ENCODE peak calls at places on chromosomes 6 and 20, in eight cellular contexts. N is neuronal stem cell; Z is suprapubic skin; M is CD4-positive, alpha-beta T cell; K is breast epithelium; S is RWPE2; W is MM.1S; L is lower lobe of right lung. Y is an unnamed sample. For H3K9me3, the result is how much of the 10 kb centered on the place peaks cover.

GRCh38 chr6:121932071-121933009 is 467.1 kb upstream of the HSF2 start:
- DNase-seq in N (peak), Z (peak), M (no peak), K (no peak), S (no peak), W (no peak), L (peak), Y (no peak)

GRCh38 chr20:37457928-37458327 is 63.1 kb upstream of the NNAT start:
- DNase-seq in N (no peak), Z (no peak), M (no peak), K (no peak), S (peak), W (no peak), L (no peak), Y (no peak)

GRCh38 chr20:18176318-18176785 is 38.7 kb downstream of the KAT14 start:
- DNase-seq in N (no peak), Z (no peak), M (no peak), K (no peak), S (no peak), W (no peak), L (no peak), Y (no peak)

GRCh38 chr6:14968056-14968643 is 277.7 kb upstream of the JARID2 start:
- DNase-seq in N (no peak), Z (no peak), M (no peak), K (no peak), S (no peak), W (no peak), L (no peak), Y (no peak)

GRCh38 chr6:56046576-56046975 is 171.2 kb upstream of the BMP5 start:
- DNase-seq in N (no peak), Z (no peak), M (no peak), K (peak), S (no peak), W (no peak), L (peak), Y (no peak)

GRCh38 chr6:2958331-2958711 is 13.0 kb downstream of the SERPINB6 start:
- DNase-seq in N (no peak), Z (no peak), M (no peak), K (no peak), S (no peak), W (no peak), L (peak), Y (no peak)

GRCh38 chr20:62136283-62137091 is 6.7 kb downstream of the PSMA7 start:
- DNase-seq in N (no peak), Z (no peak), M (peak), K (peak), S (no peak), W (peak), L (peak), Y (peak)

GRCh38 chr6:75199856-75200255 is 6.0 kb downstream of the COL12A1 start:
- DNase-seq in N (no peak), Z (no peak), M (no peak), K (no peak), S (no peak), W (no peak), L (no peak), Y (no peak)

GRCh38 chr6:74368746-74369145 is 672.7 kb downstream of the CD109 start:
- DNase-seq in N (no peak), Z (no peak), M (no peak), K (no peak), S (no peak), W (no peak), L (no peak), Y (no peak)

GRCh38 chr6:43013020-43013842 is 515 bp downstream of the MEA1 start:
- DNase-seq in N (no peak), Z (no peak), M (no peak), K (no peak), S (no peak), W (no peak), L (no peak), Y (no peak)

GRCh38 chr6:106557837-106558236 is 71.5 kb downstream of the RTN4IP1 start:
- DNase-seq in N (no peak), Z (no peak), M (no peak), K (no peak), S (no peak), W (no peak), L (no peak), Y (no peak)

GRCh38 chr6:28737750-28738395 is 185.9 kb downstream of the TRIM27 start:
- DNase-seq in N (no peak), Z (no peak), M (no peak), K (no peak), S (no peak), W (no peak), L (no peak), Y (no peak)
- H3K9me3 ChIP-seq in N (under half), Z (under half), M (half or more), K (under half), S (under half), W (under half), L (under half), Y (under half)

GRCh38 chr20:44835661-44836221 is 25.4 kb upstream of the RIMS4 start:
- DNase-seq in N (no peak), Z (no peak), M (no peak), K (no peak), S (no peak), W (no peak), L (no peak), Y (no peak)
- H3K9me3 ChIP-seq in N (under half), Z (under half), M (under half), K (under half), S (under half), W (under half), L (under half), Y (under half)

GRCh38 chr6:169417101-169417500 is 163.5 kb upstream of the THBS2 start:
- DNase-seq in N (no peak), Z (no peak), M (no peak), K (no peak), S (no peak), W (no peak), L (no peak), Y (no peak)
- H3K9me3 ChIP-seq in N (under half), Z (under half), M (under half), K (under half), S (under half), W (under half), L (under half), Y (under half)

DNA sequence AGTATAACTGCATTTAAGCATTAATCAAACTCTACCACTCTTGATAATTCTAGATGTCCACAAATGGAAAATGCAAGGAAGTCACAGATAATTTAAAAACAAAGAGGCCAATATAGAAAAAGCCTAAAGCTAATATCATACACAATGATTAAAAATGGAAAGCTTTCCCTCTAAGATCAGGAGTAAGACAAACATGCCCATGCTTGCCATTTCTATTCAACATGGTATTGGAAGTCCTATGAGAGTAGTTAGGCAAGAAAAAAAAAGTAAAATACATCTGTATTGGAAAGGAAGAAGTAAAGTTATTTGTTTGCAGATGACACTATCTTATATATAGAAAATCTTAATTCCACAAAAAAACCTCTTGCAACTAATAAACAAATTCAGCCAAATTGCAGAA is 164.6 kb upstream of the FERMT1 start:
- DNase-seq in N (no peak), Z (no peak), M (no peak), K (no peak), S (no peak), W (no peak), L (no peak), Y (no peak)
- H3K9me3 ChIP-seq in N (under half), Z (under half), M (under half), K (under half), S (under half), W (under half), L (under half), Y (under half)

DNA sequence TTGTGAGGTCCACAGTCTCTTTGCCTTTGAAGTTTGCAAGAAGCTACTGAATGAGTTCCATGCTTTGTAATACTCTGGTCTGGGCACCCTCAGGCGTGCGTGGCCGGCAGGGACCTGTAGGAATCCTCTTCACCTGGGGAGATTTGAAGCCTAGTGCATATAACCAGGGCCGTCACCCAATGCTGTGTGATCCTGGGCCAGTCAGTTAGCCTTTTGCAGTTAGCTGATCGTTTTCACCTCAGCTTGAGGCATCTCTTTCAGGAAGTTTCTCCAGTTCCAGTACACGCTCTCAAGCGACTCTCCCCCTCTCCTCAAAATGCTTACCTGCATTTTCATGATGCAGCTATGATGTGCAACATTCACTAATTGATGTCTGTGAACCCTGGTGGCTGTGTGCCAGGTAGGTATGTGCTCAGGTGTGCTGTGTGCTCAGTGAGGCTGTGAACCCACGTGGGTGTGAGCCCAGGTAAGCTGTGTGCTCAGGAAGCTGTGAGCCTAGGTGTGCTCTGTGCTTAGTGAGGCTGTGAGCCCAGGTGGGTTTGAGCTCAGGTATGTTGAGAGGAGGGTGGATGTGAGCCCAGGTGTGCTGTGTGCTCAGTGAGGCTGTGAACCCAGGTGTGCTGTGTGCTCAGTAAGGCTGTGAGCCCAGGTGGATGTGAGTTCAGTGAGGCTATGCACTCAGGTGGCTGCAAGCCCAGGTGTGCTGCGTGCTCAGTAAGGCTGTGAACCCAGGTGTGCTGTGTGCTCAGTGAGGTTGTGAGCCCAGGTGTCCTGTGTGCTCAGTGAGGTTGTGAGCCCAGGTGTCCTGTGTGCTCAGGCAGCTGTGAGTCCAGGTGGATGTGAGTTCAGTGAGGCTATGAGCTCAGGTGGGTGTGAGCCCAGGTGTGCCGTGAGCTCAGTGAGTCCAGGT is 120.4 kb downstream of the PHACTR3 start:
- DNase-seq in N (no peak), Z (no peak), M (no peak), K (no peak), S (peak), W (no peak), L (no peak), Y (no peak)
- H3K9me3 ChIP-seq in N (under half), Z (under half), M (under half), K (under half), S (under half), W (under half), L (under half), Y (under half)

GRCh38 chr6:137188855-137189254 is 15.4 kb upstream of the IL22RA2 start:
- DNase-seq in N (peak), Z (no peak), M (no peak), K (no peak), S (no peak), W (no peak), L (no peak), Y (no peak)
- H3K9me3 ChIP-seq in N (under half), Z (under half), M (under half), K (under half), S (under half), W (under half), L (under half), Y (under half)

GRCh38 chr6:161215193-161215592 is 58.7 kb downstream of the AGPAT4 start:
- DNase-seq in N (no peak), Z (no peak), M (no peak), K (no peak), S (no peak), W (no peak), L (no peak), Y (no peak)
- H3K9me3 ChIP-seq in N (half or more), Z (under half), M (under half), K (under half), S (under half), W (under half), L (under half), Y (under half)

GRCh38 chr6:123105561-123105960 is 109.5 kb downstream of the CLVS2 start:
- DNase-seq in N (no peak), Z (no peak), M (no peak), K (no peak), S (no peak), W (no peak), L (no peak), Y (no peak)
- H3K9me3 ChIP-seq in N (under half), Z (under half), M (under half), K (under half), S (under half), W (under half), L (under half), Y (under half)

DNA sequence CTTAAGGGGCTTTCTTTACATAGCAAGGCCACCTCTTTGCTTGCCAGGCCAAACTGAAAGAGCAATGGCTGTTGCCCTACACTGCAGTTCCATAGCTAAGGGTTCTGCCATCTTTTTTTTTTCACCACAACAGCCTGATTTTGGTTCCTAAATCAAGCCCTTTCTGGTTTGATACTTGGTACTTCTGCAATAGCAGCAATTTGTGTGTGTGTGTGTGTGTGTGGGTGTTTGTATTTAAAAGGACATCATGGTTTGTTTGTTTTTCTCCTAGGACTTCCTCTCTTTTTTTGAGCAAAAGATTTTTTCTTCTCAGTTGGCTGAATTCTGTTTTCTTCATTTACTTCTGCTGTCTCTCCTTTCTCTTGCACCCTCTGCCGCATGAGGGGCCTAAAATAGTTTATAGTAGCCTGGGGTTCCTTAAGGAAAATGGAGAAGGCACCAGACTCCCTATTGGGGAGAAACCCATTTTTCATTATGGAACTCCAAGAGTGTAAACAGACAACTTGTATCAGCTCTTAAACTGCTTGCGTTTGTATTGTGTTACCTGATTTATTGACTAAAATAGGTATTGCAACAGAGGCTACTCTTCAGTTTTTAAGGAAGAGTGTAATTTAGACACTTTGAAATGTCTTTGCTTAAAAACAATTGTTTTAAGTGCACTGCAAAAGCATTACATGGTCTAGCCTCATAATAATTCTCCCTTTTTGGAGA is 12.3 kb upstream of the GCLC start:
- DNase-seq in N (no peak), Z (no peak), M (no peak), K (no peak), S (no peak), W (no peak), L (no peak), Y (no peak)
- H3K9me3 ChIP-seq in N (under half), Z (under half), M (under half), K (under half), S (under half), W (under half), L (under half), Y (under half)